ENCODE peak calls at places on chromosomes 6 and 20, in eight cellular contexts. One of them, this sample, is unnamed.

GRCh38 chr6:103672169-103672568 is 1187.5 kb downstream of the HACE1 start:
- DNase-seq in body of pancreas: no peak
- DNase-seq in heart left ventricle: no peak
- DNase-seq in gastrocnemius medialis: no peak
- DNase-seq in uterus: no peak
- DNase-seq in IMR-90: no peak
- DNase-seq in prostate gland: no peak
- DNase-seq in HepG2: no peak
- DNase-seq in this sample: no peak

GRCh38 chr6:119539066-119539746 is 189.6 kb upstream of the MAN1A1 start:
- DNase-seq in body of pancreas: no peak
- DNase-seq in heart left ventricle: no peak
- DNase-seq in gastrocnemius medialis: no peak
- DNase-seq in uterus: no peak
- DNase-seq in IMR-90: no peak
- DNase-seq in prostate gland: no peak
- DNase-seq in HepG2: no peak
- DNase-seq in this sample: no peak

GRCh38 chr6:87514831-87515230 is 42.1 kb downstream of the SLC35A1 start:
- DNase-seq in body of pancreas: no peak
- DNase-seq in heart left ventricle: no peak
- DNase-seq in gastrocnemius medialis: no peak
- DNase-seq in uterus: no peak
- DNase-seq in IMR-90: no peak
- DNase-seq in prostate gland: no peak
- DNase-seq in HepG2: no peak
- DNase-seq in this sample: no peak

GRCh38 chr20:49541733-49542513 is 26.0 kb downstream of the PTGIS start:
- DNase-seq in body of pancreas: peak; percentile 71
- DNase-seq in heart left ventricle: peak; percentile 65
- DNase-seq in gastrocnemius medialis: peak; percentile 50
- DNase-seq in uterus: peak; percentile 83
- DNase-seq in IMR-90: peak; percentile 63
- DNase-seq in prostate gland: peak; percentile 40
- DNase-seq in HepG2: peak; percentile 90
- DNase-seq in this sample: peak; percentile 68

GRCh38 chr20:24823176-24823575 is 125.9 kb upstream of the CST7 start:
- DNase-seq in body of pancreas: no peak
- DNase-seq in heart left ventricle: no peak
- DNase-seq in gastrocnemius medialis: no peak
- DNase-seq in uterus: no peak
- DNase-seq in IMR-90: no peak
- DNase-seq in prostate gland: no peak
- DNase-seq in HepG2: no peak
- DNase-seq in this sample: no peak

GRCh38 chr6:170522565-170523183 is 30.4 kb downstream of the PSMB1 start:
- DNase-seq in body of pancreas: no peak
- DNase-seq in heart left ventricle: no peak
- DNase-seq in gastrocnemius medialis: peak; percentile 32
- DNase-seq in uterus: no peak
- DNase-seq in IMR-90: peak; percentile 24
- DNase-seq in prostate gland: no peak
- DNase-seq in HepG2: no peak
- DNase-seq in this sample: no peak

GRCh38 chr20:32823078-32823477 is 3.3 kb downstream of the MAPRE1 start:
- DNase-seq in body of pancreas: no peak
- DNase-seq in heart left ventricle: no peak
- DNase-seq in gastrocnemius medialis: no peak
- DNase-seq in uterus: no peak
- DNase-seq in IMR-90: peak; percentile 82
- DNase-seq in prostate gland: no peak
- DNase-seq in HepG2: peak; percentile 44
- DNase-seq in this sample: no peak

GRCh38 chr6:96975848-96976247 is 51.3 kb downstream of the KLHL32 start:
- DNase-seq in body of pancreas: no peak
- DNase-seq in heart left ventricle: no peak
- DNase-seq in gastrocnemius medialis: no peak
- DNase-seq in uterus: no peak
- DNase-seq in IMR-90: no peak
- DNase-seq in prostate gland: no peak
- DNase-seq in HepG2: no peak
- DNase-seq in this sample: no peak

GRCh38 chr20:23399568-23400241 is 21.6 kb downstream of the NAPB start:
- DNase-seq in body of pancreas: no peak
- DNase-seq in heart left ventricle: no peak
- DNase-seq in gastrocnemius medialis: no peak
- DNase-seq in uterus: no peak
- DNase-seq in IMR-90: peak; percentile 58
- DNase-seq in prostate gland: no peak
- DNase-seq in HepG2: no peak
- DNase-seq in this sample: no peak

GRCh38 chr6:89122625-89123024 is 4.8 kb upstream of the SRSF12 start:
- DNase-seq in body of pancreas: no peak
- DNase-seq in heart left ventricle: no peak
- DNase-seq in gastrocnemius medialis: no peak
- DNase-seq in uterus: no peak
- DNase-seq in IMR-90: peak; percentile 52
- DNase-seq in prostate gland: no peak
- DNase-seq in HepG2: peak; percentile 53
- DNase-seq in this sample: no peak

DNA sequence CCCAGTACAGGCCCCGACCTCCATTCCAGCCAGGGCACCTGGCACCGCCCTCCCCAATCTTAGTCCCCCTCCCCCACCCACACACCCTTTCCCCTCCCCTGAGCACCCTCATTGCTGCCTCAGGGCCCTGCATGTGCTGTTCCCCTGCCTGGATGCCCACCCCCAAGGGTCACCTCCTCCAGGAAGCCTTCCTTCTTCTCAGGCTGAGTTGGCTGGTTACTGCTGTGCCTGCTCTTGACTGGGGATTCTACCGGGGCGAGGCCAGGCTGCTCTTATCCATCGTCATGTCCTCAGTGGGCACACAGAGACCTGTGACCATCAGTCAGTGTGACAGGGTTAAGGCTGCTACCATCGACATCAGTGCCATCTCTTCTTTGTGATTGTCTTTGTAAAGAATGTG is 23.6 kb downstream of the BHLHE23 start:
- DNase-seq in body of pancreas: no peak
- DNase-seq in heart left ventricle: no peak
- DNase-seq in gastrocnemius medialis: no peak
- DNase-seq in uterus: no peak
- DNase-seq in IMR-90: no peak
- DNase-seq in prostate gland: no peak
- DNase-seq in HepG2: no peak
- DNase-seq in this sample: no peak
- H3K27me3 ChIP-seq in body of pancreas: no peaks in the 10 kb centered on the region
- H3K27me3 ChIP-seq in heart left ventricle: peaks cover 31% of the 10 kb centered on the region
- H3K27me3 ChIP-seq in gastrocnemius medialis: peaks cover 68% of the 10 kb centered on the region
- H3K27me3 ChIP-seq in uterus: no peaks in the 10 kb centered on the region
- H3K27me3 ChIP-seq in IMR-90: peaks cover 70% of the 10 kb centered on the region
- H3K27me3 ChIP-seq in prostate gland: peaks cover 22% of the 10 kb centered on the region
- H3K27me3 ChIP-seq in HepG2: peaks cover 93% of the 10 kb centered on the region
- H3K27me3 ChIP-seq in this sample: peaks cover 96% of the 10 kb centered on the region

GRCh38 chr6:52509281-52510212 is 67.3 kb downstream of the TRAM2 start:
- DNase-seq in body of pancreas: no peak
- DNase-seq in heart left ventricle: no peak
- DNase-seq in gastrocnemius medialis: no peak
- DNase-seq in uterus: no peak
- DNase-seq in IMR-90: no peak
- DNase-seq in prostate gland: no peak
- DNase-seq in HepG2: no peak
- DNase-seq in this sample: no peak
- H3K4me3 ChIP-seq in body of pancreas: no peak overlapping the region
- H3K4me3 ChIP-seq in heart left ventricle: no peak overlapping the region
- H3K4me3 ChIP-seq in gastrocnemius medialis: no peak overlapping the region
- H3K4me3 ChIP-seq in uterus: no peak overlapping the region
- H3K4me3 ChIP-seq in IMR-90: no peak overlapping the region
- H3K4me3 ChIP-seq in prostate gland: no peak overlapping the region
- H3K4me3 ChIP-seq in HepG2: no peak overlapping the region
- H3K4me3 ChIP-seq in this sample: no peak overlapping the region

GRCh38 chr6:24402697-24403500 is at the start of gene MRS2:
- DNase-seq in body of pancreas: peak; percentile 95
- DNase-seq in heart left ventricle: peak; percentile 88
- DNase-seq in gastrocnemius medialis: peak; percentile 89
- DNase-seq in uterus: peak; percentile 67
- DNase-seq in IMR-90: peak; percentile 66
- DNase-seq in prostate gland: peak; percentile 90
- DNase-seq in HepG2: peak; percentile 85
- DNase-seq in this sample: peak; percentile 64
- TF ChIP-seq POLR2A in body of pancreas: peak; percentile 89
- TF ChIP-seq POLR2A in heart left ventricle: peak; percentile 84
- TF ChIP-seq POLR2A in gastrocnemius medialis: peak; percentile 80
- TF ChIP-seq POLR2A in uterus: no peak
- TF ChIP-seq POLR2A in IMR-90: no peak
- TF ChIP-seq POLR2A in prostate gland: peak; percentile 80
- TF ChIP-seq POLR2A in HepG2: peak; percentile 97
- TF ChIP-seq POLR2A in this sample: peak; percentile 66

GRCh38 chr20:48348022-48348421 is 479.8 kb downstream of the PREX1 start:
- DNase-seq in body of pancreas: no peak
- DNase-seq in heart left ventricle: no peak
- DNase-seq in gastrocnemius medialis: no peak
- DNase-seq in uterus: no peak
- DNase-seq in IMR-90: no peak
- DNase-seq in prostate gland: no peak
- DNase-seq in HepG2: no peak
- DNase-seq in this sample: no peak

GRCh38 chr20:48352042-48352441 is 475.8 kb downstream of the PREX1 start:
- DNase-seq in body of pancreas: no peak
- DNase-seq in heart left ventricle: no peak
- DNase-seq in gastrocnemius medialis: no peak
- DNase-seq in uterus: no peak
- DNase-seq in IMR-90: no peak
- DNase-seq in prostate gland: no peak
- DNase-seq in HepG2: no peak
- DNase-seq in this sample: no peak

GRCh38 chr20:48350291-48350988 is 477.4 kb downstream of the PREX1 start:
- DNase-seq in body of pancreas: no peak
- DNase-seq in heart left ventricle: no peak
- DNase-seq in gastrocnemius medialis: no peak
- DNase-seq in uterus: no peak
- DNase-seq in IMR-90: no peak
- DNase-seq in prostate gland: no peak
- DNase-seq in HepG2: peak; percentile 59
- DNase-seq in this sample: no peak

GRCh38 chr20:48352628-48353027 is 475.2 kb downstream of the PREX1 start:
- DNase-seq in body of pancreas: no peak
- DNase-seq in heart left ventricle: no peak
- DNase-seq in gastrocnemius medialis: no peak
- DNase-seq in uterus: no peak
- DNase-seq in IMR-90: no peak
- DNase-seq in prostate gland: no peak
- DNase-seq in HepG2: no peak
- DNase-seq in this sample: no peak

DNA sequence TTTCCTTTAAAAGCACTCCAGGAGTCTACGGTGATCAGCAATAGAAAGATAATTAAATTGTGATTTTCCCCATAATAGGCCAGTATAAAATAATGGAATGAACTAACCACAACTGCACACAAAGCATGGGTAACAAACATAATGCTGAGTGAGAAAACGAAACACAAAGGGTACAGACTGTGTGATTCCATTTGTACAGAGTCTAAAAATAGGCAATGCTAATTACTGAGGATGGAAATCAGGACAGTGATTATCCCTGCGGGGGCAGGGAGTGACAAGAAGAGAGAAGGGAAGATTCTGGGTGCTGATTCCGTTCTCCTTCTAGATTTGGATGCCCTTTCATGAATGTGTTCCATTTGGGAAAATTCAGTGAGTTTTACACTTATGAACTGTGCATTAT is 478.1 kb downstream of the PREX1 start:
- DNase-seq in body of pancreas: no peak
- DNase-seq in heart left ventricle: no peak
- DNase-seq in gastrocnemius medialis: no peak
- DNase-seq in uterus: no peak
- DNase-seq in IMR-90: no peak
- DNase-seq in prostate gland: no peak
- DNase-seq in HepG2: no peak
- DNase-seq in this sample: no peak
- H3K27me3 ChIP-seq in body of pancreas: no peaks in the 10 kb centered on the region
- H3K27me3 ChIP-seq in heart left ventricle: peaks cover 4% of the 10 kb centered on the region
- H3K27me3 ChIP-seq in gastrocnemius medialis: no peaks in the 10 kb centered on the region
- H3K27me3 ChIP-seq in uterus: no peaks in the 10 kb centered on the region
- H3K27me3 ChIP-seq in IMR-90: peaks cover 5% of the 10 kb centered on the region
- H3K27me3 ChIP-seq in prostate gland: no peaks in the 10 kb centered on the region
- H3K27me3 ChIP-seq in HepG2: peaks cover 12% of the 10 kb centered on the region
- H3K27me3 ChIP-seq in this sample: no peaks in the 10 kb centered on the region

DNA sequence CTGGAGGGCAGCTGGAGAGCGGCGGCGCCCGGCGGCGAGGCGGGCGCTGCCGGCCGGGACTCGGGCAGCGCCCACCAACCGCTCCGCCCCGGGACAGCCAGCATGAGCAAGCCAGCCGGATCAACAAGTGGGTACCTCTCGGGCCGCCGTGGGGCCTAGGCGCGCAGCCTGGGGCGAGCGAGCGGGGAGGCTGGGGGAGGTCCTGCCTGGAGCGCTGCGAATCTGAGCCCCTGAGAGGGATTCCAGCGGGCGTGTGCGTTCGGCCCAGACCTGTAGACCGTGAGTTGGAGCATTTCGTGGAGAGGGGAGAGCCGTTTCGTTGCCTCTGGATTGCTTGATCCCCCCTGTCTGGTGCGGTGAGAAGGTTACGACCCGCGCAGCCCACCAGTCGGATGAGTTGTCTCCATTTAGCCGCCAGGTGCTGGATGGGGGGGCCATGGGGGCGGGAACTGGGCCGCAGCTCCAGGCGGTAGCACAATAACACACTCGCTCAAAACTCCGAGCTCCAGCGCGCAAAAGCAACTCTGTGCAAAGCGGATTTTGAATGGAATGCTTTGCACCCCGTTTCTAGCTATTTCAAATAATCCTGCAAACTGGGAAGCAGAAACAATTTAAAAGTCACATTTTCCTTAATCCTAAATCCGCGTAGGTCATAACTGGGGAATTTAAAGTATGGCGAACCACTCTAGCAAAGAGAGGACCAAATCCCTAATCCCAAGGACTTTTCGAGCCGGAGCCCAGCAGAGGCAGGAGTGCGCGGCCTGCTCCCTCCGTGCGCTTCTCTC is 1.0 kb downstream of the NR2E1 start:
- DNase-seq in body of pancreas: no peak
- DNase-seq in heart left ventricle: no peak
- DNase-seq in gastrocnemius medialis: no peak
- DNase-seq in uterus: no peak
- DNase-seq in IMR-90: no peak
- DNase-seq in prostate gland: no peak
- DNase-seq in HepG2: no peak
- DNase-seq in this sample: no peak
- H3K4me3 ChIP-seq in body of pancreas: no peak overlapping the region
- H3K4me3 ChIP-seq in heart left ventricle: no peak overlapping the region
- H3K4me3 ChIP-seq in gastrocnemius medialis: no peak overlapping the region
- H3K4me3 ChIP-seq in uterus: no peak overlapping the region
- H3K4me3 ChIP-seq in IMR-90: no peak overlapping the region
- H3K4me3 ChIP-seq in prostate gland: no peak overlapping the region
- H3K4me3 ChIP-seq in HepG2: no peak overlapping the region
- H3K4me3 ChIP-seq in this sample: no peak overlapping the region